ENCODE peak calls at places on chromosome 19, in seven cellular contexts. U is nephron progenitor cell; F is CD4-positive, alpha-beta T cell; E is memory B cell; G is H54; Y is fibroblast of lung; S is NCI-H2081. T is an unnamed sample.

GRCh38 chr19:6484831-6485230 is 3.2 kb upstream of the DENND1C start:
- DNase-seq in G (no peak), Y (no peak), E (no peak), U (no peak), F (no peak), S (no peak), T (no peak)

GRCh38 chr19:48741222-48741999 is 1.0 kb upstream of the RASIP1 start:
- DNase-seq in E (no peak), U (peak; percentile 79), S (no peak), G (no peak), F (no peak), Y (no peak), T (no peak)

GRCh38 chr19:30799854-30800755 is 427.9 kb downstream of the ZNF536 start:
- DNase-seq in S (no peak), E (no peak), U (peak; percentile 75), Y (no peak), G (peak; percentile 35), F (no peak), T (no peak)

GRCh38 chr19:55487884-55488687 is at the start of gene SSC5D:
- DNase-seq in F (no peak), G (peak; percentile 92), Y (peak; percentile 65), S (no peak), U (no peak), E (no peak), T (no peak)

GRCh38 chr19:917323-918151 is at the start of gene KISS1R:
- DNase-seq in F (peak; percentile 65), Y (no peak), S (peak; percentile 51), E (peak; percentile 81), G (no peak), U (peak; percentile 72), T (no peak)

GRCh38 chr19:16920816-16921529 is 32.2 kb downstream of the F2RL3 start:
- DNase-seq in F (no peak), S (no peak), Y (peak; percentile 90), U (no peak), E (no peak), G (peak; percentile 81), T (peak; percentile 88)

GRCh38 chr19:45276284-45276687 is 25.2 kb downstream of the MARK4 start:
- DNase-seq in U (no peak), Y (no peak), F (no peak), S (peak; percentile 11), G (no peak), E (no peak), T (no peak)

GRCh38 chr19:347946-348861 is 3.6 kb upstream of the MIER2 start:
- DNase-seq in F (no peak), G (no peak), U (no peak), E (no peak), S (no peak), Y (peak; percentile 15), T (peak; percentile 65)

GRCh38 chr19:15113245-15114152 is 6.3 kb downstream of the SYDE1 start:
- DNase-seq in F (no peak), S (no peak), E (no peak), G (no peak), Y (no peak), U (no peak), T (no peak)

GRCh38 chr19:36488816-36489138 is 584 bp downstream of the ZNF566 start:
- DNase-seq in E (no peak), G (peak; percentile 35), Y (no peak), U (no peak), S (peak; percentile 49), F (no peak), T (no peak)

GRCh38 chr19:18230941-18231734 is 4.9 kb upstream of the PDE4C start:
- DNase-seq in F (no peak), G (peak; percentile 50), E (no peak), U (no peak), S (no peak), Y (no peak), T (peak; percentile 58)

GRCh38 chr19:1825909-1826556 is 14.0 kb upstream of the ATP8B3 start:
- DNase-seq in G (peak; percentile 97), U (peak; percentile 92), E (peak; percentile 78), F (peak; percentile 82), Y (peak; percentile 47), S (peak; percentile 70), T (peak; percentile 70)

GRCh38 chr19:21947775-21948174 is 63.0 kb downstream of the ZNF208 start:
- DNase-seq in F (no peak), Y (peak; percentile 6), G (no peak), U (no peak), E (no peak), S (no peak), T (no peak)

GRCh38 chr19:38229585-38230073 is 5.6 kb upstream of the DPF1 start:
- DNase-seq in F (peak; percentile 60), E (no peak), S (peak; percentile 76), Y (peak; percentile 86), G (peak; percentile 87), U (peak; percentile 83), T (peak; percentile 81)

GRCh38 chr19:38023245-38023644 is 116.2 kb downstream of the SIPA1L3 start:
- DNase-seq in E (no peak), F (no peak), S (no peak), Y (peak; percentile 82), U (no peak), G (no peak), T (no peak)

GRCh38 chr19:42295831-42296525 is 6.0 kb upstream of the PRR19 start:
- DNase-seq in F (peak; percentile 95), U (peak; percentile 93), S (peak; percentile 69), G (peak; percentile 81), Y (peak; percentile 31), E (peak; percentile 94), T (peak; percentile 72)

GRCh38 chr19:58498316-58499020 is 13.3 kb downstream of the SLC27A5 start:
- DNase-seq in S (no peak), E (no peak), U (no peak), F (no peak), G (no peak), Y (no peak), T (no peak)

GRCh38 chr19:6828306-6828697 is 55.8 kb downstream of the VAV1 start:
- DNase-seq in E (no peak), S (no peak), G (peak; percentile 98), U (no peak), Y (no peak), F (no peak), T (peak; percentile 77)

GRCh38 chr19:46515879-46516350 is 20.2 kb upstream of the PNMA8B start:
- DNase-seq in G (peak; percentile 35), Y (peak; percentile 36), E (no peak), F (peak; percentile 61), S (peak; percentile 18), U (no peak), T (peak; percentile 17)

GRCh38 chr19:29006057-29006735 is 206.8 kb downstream of the UQCRFS1 start:
- DNase-seq in F (no peak), S (no peak), E (no peak), G (no peak), Y (no peak), U (no peak), T (no peak)

T was measured in A172.